ENCODE peak calls at places on chromosome 16, in five cellular contexts. W is thyroid gland, E is fibroblast of pulmonary artery, Q is lower leg skin, Z is psoas muscle. S is an unnamed sample.

GRCh38 chr16:17657037-17657436 is 186.3 kb upstream of the XYLT1 start:
- DNase-seq in W (no peak), E (no peak), Q (no peak), Z (no peak), S (no peak)

GRCh38 chr16:3170440-3171180 is 17.4 kb upstream of the OR1F1 start:
- DNase-seq in W (no peak), E (no peak), Q (no peak), Z (no peak), S (no peak)

GRCh38 chr16:83117810-83118209 is 491.0 kb downstream of the CDH13 start:
- DNase-seq in W (no peak), E (no peak), Q (no peak), Z (no peak), S (no peak)

GRCh38 chr16:396605-397004 is 394 bp upstream of the NME4 start:
- DNase-seq in W (peak; percentile 53), E (peak; percentile 56), Q (no peak), Z (no peak), S (no peak)

GRCh38 chr16:69187387-69187890 is 475 bp downstream of the SNTB2 start:
- DNase-seq in W (peak; percentile 59), E (peak; percentile 38), Q (peak; percentile 92), Z (peak; percentile 75), S (no peak)

GRCh38 chr16:50195276-50195675 is 42.2 kb downstream of the TENT4B start:
- DNase-seq in W (no peak), E (no peak), Q (no peak), Z (no peak), S (no peak)

GRCh38 chr16:27461483-27462171 is 59.7 kb downstream of the IL21R start:
- DNase-seq in W (no peak), E (no peak), Q (no peak), Z (no peak), S (no peak)

GRCh38 chr16:89983550-89983949 is 35.0 kb downstream of the DEF8 start:
- DNase-seq in W (no peak), E (no peak), Q (no peak), Z (no peak), S (no peak)

GRCh38 chr16:74865922-74866598 is 91.4 kb upstream of the FA2H start:
- DNase-seq in W (no peak), E (peak; percentile 8), Q (no peak), Z (no peak), S (no peak)

GRCh38 chr16:11725457-11725856 is 17.2 kb downstream of the TXNDC11 start:
- DNase-seq in W (peak; percentile 43), E (no peak), Q (peak; percentile 54), Z (no peak), S (no peak)

GRCh38 chr16:69838417-69838990 is 76.4 kb downstream of the WWP2 start:
- DNase-seq in W (no peak), E (no peak), Q (no peak), Z (no peak), S (no peak)

GRCh38 chr16:15880909-15881308 is 7.5 kb downstream of the CEP20 start:
- DNase-seq in W (no peak), E (no peak), Q (no peak), Z (no peak), S (no peak)

GRCh38 chr16:1330260-1330914 is 3.1 kb upstream of the BAIAP3 start:
- DNase-seq in W (no peak), E (no peak), Q (no peak), Z (no peak), S (no peak)

GRCh38 chr16:57608462-57609113 is 19.8 kb upstream of the ADGRG1 start:
- DNase-seq in W (no peak), E (no peak), Q (peak; percentile 49), Z (no peak), S (no peak)

GRCh38 chr16:77043076-77043475 is 147.9 kb upstream of the MON1B start:
- DNase-seq in W (no peak), E (peak; percentile 56), Q (no peak), Z (no peak), S (no peak)

GRCh38 chr16:6113749-6114148 is 1016.2 kb upstream of the EEF2KMT start:
- DNase-seq in W (no peak), E (no peak), Q (no peak), Z (no peak), S (no peak)

GRCh38 chr16:53545433-53545832 is 42.4 kb upstream of the AKTIP start:
- DNase-seq in W (no peak), E (no peak), Q (no peak), Z (no peak), S (no peak)

GRCh38 chr16:84699712-84700517 is at the start of gene USP10:
- DNase-seq in W (peak; percentile 79), E (peak; percentile 73), Q (peak; percentile 93), Z (peak; percentile 82), S (no peak)

GRCh38 chr16:81265658-81266451 is 27.4 kb downstream of the BCO1 start:
- DNase-seq in W (peak; percentile 82), E (peak; percentile 81), Q (no peak), Z (peak; percentile 48), S (no peak)

GRCh38 chr16:87424260-87424659 is 32.1 kb downstream of the MAP1LC3B start:
- DNase-seq in W (no peak), E (no peak), Q (no peak), Z (no peak), S (no peak)

GRCh38 chr16:10770907-10771306 is 27.3 kb downstream of the NUBP1 start:
- DNase-seq in W (no peak), E (peak; percentile 4), Q (no peak), Z (no peak), S (no peak)

GRCh38 chr16:30896890-30897730 is 696 bp downstream of the CTF1 start:
- DNase-seq in W (peak; percentile 91), E (peak; percentile 90), Q (peak; percentile 97), Z (peak; percentile 94), S (no peak)

GRCh38 chr16:81499576-81500380 is 55.2 kb downstream of the CMIP start:
- DNase-seq in W (peak; percentile 60), E (no peak), Q (no peak), Z (peak; percentile 7), S (no peak)

GRCh38 chr16:84568066-84568465 is 49.8 kb downstream of the COTL1 start:
- DNase-seq in W (no peak), E (no peak), Q (no peak), Z (no peak), S (no peak)

GRCh38 chr16:11913425-11914079 is 2.2 kb downstream of the GSPT1 start:
- DNase-seq in W (no peak), E (no peak), Q (no peak), Z (no peak), S (no peak)

GRCh38 chr16:53061701-53062159 is 6.9 kb downstream of the CHD9 start:
- DNase-seq in W (no peak), E (no peak), Q (no peak), Z (peak; percentile 49), S (peak; percentile 87)

GRCh38 chr16:47019563-47019962 is 46.1 kb upstream of the DNAJA2 start:
- DNase-seq in W (no peak), E (peak; percentile 32), Q (no peak), Z (no peak), S (no peak)
- TF ChIP-seq CTCF in W (no peak), E (peak; percentile 36), Q (no peak), Z (no peak), S (no peak)

GRCh38 chr16:55055262-55055661 is 124.6 kb downstream of the IRX5 start:
- DNase-seq in W (no peak), E (no peak), Q (peak; percentile 9), Z (no peak), S (no peak)

GRCh38 chr16:55058576-55058975 is 127.9 kb downstream of the IRX5 start:
- DNase-seq in W (no peak), E (no peak), Q (peak; percentile 72), Z (no peak), S (no peak)

GRCh38 chr16:55059146-55059545 is 128.5 kb downstream of the IRX5 start:
- DNase-seq in W (no peak), E (no peak), Q (peak; percentile 1), Z (no peak), S (no peak)

GRCh38 chr16:55057866-55058265 is 127.2 kb downstream of the IRX5 start:
- DNase-seq in W (no peak), E (no peak), Q (peak; percentile 64), Z (no peak), S (no peak)

GRCh38 chr16:55056585-55057520 is 126.2 kb downstream of the IRX5 start:
- DNase-seq in W (no peak), E (no peak), Q (peak; percentile 81), Z (no peak), S (no peak)
- TF ChIP-seq CTCF in W (no peak), E (no peak), Q (no peak), Z (no peak), S (no peak)

GRCh38 chr16:71369494-71369893 is 11.0 kb downstream of the CALB2 start:
- DNase-seq in W (peak; percentile 4), E (no peak), Q (no peak), Z (no peak), S (no peak)
- TF ChIP-seq CTCF in W (no peak), E (no peak), Q (no peak), Z (no peak), S (no peak)

DNA sequence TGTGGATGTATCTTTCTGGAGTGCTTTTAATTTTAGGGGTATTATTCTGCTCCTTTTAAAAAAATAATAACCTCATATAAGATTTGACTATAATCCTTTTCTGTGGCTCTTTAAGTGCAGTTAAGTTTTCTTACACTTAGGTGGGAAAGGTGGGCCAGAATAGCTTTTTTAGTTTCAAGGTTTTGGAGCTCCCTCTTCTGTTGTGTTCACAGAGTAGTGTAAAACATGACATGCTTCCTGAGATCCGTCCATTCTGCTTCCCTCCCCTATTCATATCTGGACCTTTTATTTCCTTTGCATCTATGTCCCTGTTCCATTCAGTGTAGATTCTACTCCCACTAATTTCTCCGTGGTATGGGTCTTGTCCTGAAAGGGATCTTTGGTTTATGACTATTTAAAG is 12.8 kb downstream of the LRRC36 start:
- DNase-seq in W (no peak), E (peak; percentile 56), Q (no peak), Z (no peak), S (no peak)
- TF ChIP-seq CTCF in W (no peak), E (peak; percentile 39), Q (no peak), Z (no peak), S (peak; percentile 22)

S was measured in GM12864.